ENCODE peak calls at places on chromosome 22, in four cellular contexts. H is HCT116, X is GM23248, I is OCI-LY7. C is an unnamed sample.
A peak's percentile ranks its signal among the peaks of the same experiment; 100 is the strongest.

GRCh38 chr22:20956258-20957117 is 10.6 kb upstream of the AIFM3 start:
- DNase-seq in H (peak; percentile 73), I (no peak), X (peak; percentile 64), C (peak; percentile 75)

GRCh38 chr22:37139762-37140161 is 10.0 kb downstream of the IL2RB start:
- DNase-seq in X (no peak), I (peak; percentile 33), H (no peak), C (no peak)

GRCh38 chr22:44112191-44112590 is 68.5 kb upstream of the PARVG start:
- DNase-seq in H (no peak), X (no peak), I (no peak), C (no peak)

GRCh38 chr22:44277404-44278135 is 35.2 kb downstream of the SHISAL1 start:
- DNase-seq in H (no peak), I (no peak), X (no peak), C (no peak)

GRCh38 chr22:45865561-45866397 is 111.2 kb downstream of the WNT7B start:
- DNase-seq in I (no peak), H (no peak), X (no peak), C (no peak)

GRCh38 chr22:35330258-35330861 is 30.7 kb downstream of the TOM1 start:
- DNase-seq in I (peak; percentile 54), X (peak; percentile 92), H (no peak), C (peak; percentile 16)

GRCh38 chr22:39641660-39642059 is 71.1 kb downstream of the CACNA1I start:
- DNase-seq in X (no peak), H (no peak), I (no peak), C (no peak)

GRCh38 chr22:23163665-23164064 is 16.6 kb upstream of the BCR start:
- DNase-seq in I (no peak), H (no peak), X (peak; percentile 26), C (no peak)

GRCh38 chr22:39839198-39839597 is 54.4 kb downstream of the ENTHD1 start:
- DNase-seq in H (no peak), I (peak; percentile 6), X (no peak), C (no peak)

GRCh38 chr22:41403532-41404318 is 22.0 kb downstream of the TEF start:
- DNase-seq in X (peak; percentile 92), I (peak; percentile 86), H (peak; percentile 81), C (peak; percentile 88)

GRCh38 chr22:43883012-43883661 is 8.7 kb downstream of the PNPLA5 start:
- DNase-seq in H (peak; percentile 81), I (peak; percentile 75), X (peak; percentile 81), C (peak; percentile 80)

GRCh38 chr22:46604306-46604690 is 15.9 kb upstream of the GRAMD4 start:
- DNase-seq in X (no peak), H (no peak), I (no peak), C (no peak)

GRCh38 chr22:18991828-18992442 is 55.8 kb upstream of the PRODH start:
- DNase-seq in H (no peak), I (no peak), X (no peak), C (no peak)

GRCh38 chr22:49589811-49590210 is 237.9 kb downstream of the BRD1 start:
- DNase-seq in I (no peak), X (no peak), H (no peak), C (no peak)

GRCh38 chr22:31637375-31637937 is 24.6 kb downstream of the PISD start:
- DNase-seq in H (no peak), I (peak; percentile 53), X (no peak), C (no peak)

GRCh38 chr22:38243007-38243775 is 29.6 kb downstream of the TMEM184B start:
- DNase-seq in H (no peak), I (peak; percentile 23), X (no peak), C (no peak)
- H3K27ac ChIP-seq in H (no peak overlapping the region), I (peak overlapping the region; percentile 70), X (no peak overlapping the region), C (no peak overlapping the region)

DNA sequence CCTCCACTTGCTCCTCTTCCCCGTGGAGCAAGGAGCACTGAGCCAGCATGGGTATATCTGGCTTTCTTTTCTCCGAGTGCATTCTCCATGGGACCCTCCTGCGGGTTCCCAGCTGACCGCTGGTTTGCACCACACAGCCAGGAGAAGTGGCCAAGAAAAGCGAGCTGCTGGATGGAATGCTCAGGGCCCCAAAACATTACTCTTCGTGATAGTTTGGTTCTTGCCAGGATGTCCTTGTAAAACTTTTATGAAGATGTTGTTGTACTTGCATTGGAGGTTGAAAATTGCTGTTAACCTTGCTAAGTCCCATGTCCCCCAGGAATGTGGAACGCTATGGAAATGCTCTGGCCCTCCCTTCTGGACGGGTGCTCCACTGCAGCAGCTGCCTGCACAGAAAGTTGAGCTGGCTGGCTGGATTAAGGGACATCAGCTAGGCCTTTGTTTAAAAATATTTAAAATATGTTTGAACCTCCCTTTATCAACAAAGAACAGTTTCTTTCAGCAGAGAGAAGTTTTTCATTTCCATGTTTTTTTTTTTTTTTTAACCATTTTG is 68.7 kb downstream of the ZNRF3 start:
- DNase-seq in X (no peak), H (no peak), I (no peak), C (no peak)
- TF ChIP-seq EZH2phosphoT487 in X (no peak), H (no peak), I (no peak), C (no peak)

GRCh38 chr22:24446291-24446611 is 18.9 kb downstream of the ADORA2A start:
- DNase-seq in X (no peak), H (no peak), I (no peak), C (no peak)

GRCh38 chr22:24443668-24444067 is 16.3 kb downstream of the ADORA2A start:
- DNase-seq in X (no peak), I (no peak), H (no peak), C (no peak)

GRCh38 chr22:24445481-24446290 is 18.3 kb downstream of the ADORA2A start:
- DNase-seq in H (no peak), I (no peak), X (no peak), C (no peak)

GRCh38 chr22:24444251-24444650 is 16.9 kb downstream of the ADORA2A start:
- DNase-seq in X (no peak), I (no peak), H (no peak), C (no peak)

DNA sequence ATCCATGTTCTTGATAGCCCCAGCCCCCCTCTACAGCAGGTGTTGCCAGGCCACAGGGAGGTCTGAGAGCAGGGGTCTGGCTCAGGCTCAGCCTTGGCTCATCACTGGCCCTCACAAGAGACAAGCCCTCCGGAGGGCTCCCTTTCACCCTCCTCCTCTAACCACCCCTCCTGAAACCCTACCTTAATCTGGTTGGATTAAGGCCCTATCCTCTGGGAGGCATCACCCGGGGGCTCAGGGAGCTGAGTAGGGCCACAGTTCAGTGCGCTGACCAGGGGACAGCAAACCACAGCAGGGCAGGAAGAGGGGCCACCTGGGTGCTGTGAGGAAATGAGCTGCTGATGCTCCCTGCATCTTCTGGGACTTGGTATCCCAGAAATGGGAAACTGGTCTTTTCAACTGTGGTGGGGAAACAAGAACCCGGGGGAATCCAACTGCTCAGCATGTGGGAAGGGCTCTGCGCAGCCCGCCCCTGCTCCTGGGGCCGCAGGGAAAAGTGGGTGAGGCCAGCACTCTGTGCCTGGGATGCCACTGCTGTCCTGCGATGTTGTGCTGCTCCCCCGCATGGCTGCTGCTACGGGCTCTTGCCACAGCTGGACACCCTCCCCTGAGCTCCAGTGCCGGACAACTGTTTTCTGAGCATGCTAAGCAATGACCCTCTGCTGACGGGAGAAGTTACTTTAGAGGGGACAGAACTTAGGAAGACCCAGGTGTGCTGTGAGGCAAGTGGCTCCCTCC is 17.5 kb downstream of the ADORA2A start:
- DNase-seq in I (no peak), H (no peak), X (no peak), C (no peak)
- H3K4me2 ChIP-seq in I (no peak overlapping the region), H (peak overlapping the region; percentile 23), X (no peak overlapping the region), C (no peak overlapping the region)

GRCh38 chr22:33747576-33748180 is 172.6 kb downstream of the LARGE1 start:
- DNase-seq in X (no peak), H (no peak), I (peak; percentile 58), C (no peak)
- H3K27ac ChIP-seq in X (no peak overlapping the region), H (no peak overlapping the region), I (no peak overlapping the region), C (no peak overlapping the region)